ENCODE peak calls at places on chromosomes 6 and 20, in five cellular contexts. G, Q, L, W and X are unnamed samples.

GRCh38 chr6:139927236-139927635 is 552.8 kb upstream of the CITED2 start:
- DNase-seq in G (no peak), Q (no peak), L (no peak), W (peak), X (no peak)

GRCh38 chr6:155913816-155914215 is 458.2 kb upstream of the NOX3 start:
- DNase-seq in G (no peak), Q (no peak), L (no peak), W (no peak), X (no peak)

GRCh38 chr6:46128476-46128875 is 1.3 kb upstream of the ENPP4 start:
- DNase-seq in G (no peak), Q (no peak), L (no peak), W (no peak), X (no peak)

GRCh38 chr6:136897071-136897470 is 25.0 kb upstream of the SLC35D3 start:
- DNase-seq in G (no peak), Q (no peak), L (no peak), W (no peak), X (no peak)

GRCh38 chr20:32557284-32557683 is 27.8 kb downstream of the NOL4L start:
- DNase-seq in G (no peak), Q (no peak), L (no peak), W (no peak), X (no peak)

GRCh38 chr6:123105561-123105960 is 109.5 kb downstream of the CLVS2 start:
- DNase-seq in G (no peak), Q (no peak), L (no peak), W (no peak), X (no peak)

GRCh38 chr20:11958852-11959251 is 41.2 kb downstream of the BTBD3 start:
- DNase-seq in G (no peak), Q (no peak), L (no peak), W (no peak), X (no peak)

GRCh38 chr20:36856691-36857635 is 19.0 kb upstream of the TLDC2 start:
- DNase-seq in G (no peak), Q (no peak), L (no peak), W (no peak), X (no peak)

GRCh38 chr6:107600936-107601335 is 111.0 kb downstream of the SOBP start:
- DNase-seq in G (no peak), Q (no peak), L (peak), W (no peak), X (no peak)

GRCh38 chr20:37327748-37328147 is 18.2 kb upstream of the SRC start:
- DNase-seq in G (no peak), Q (no peak), L (no peak), W (no peak), X (no peak)

GRCh38 chr6:35583893-35584688 is 71.4 kb upstream of the TULP1 start:
- DNase-seq in G (peak), Q (peak), L (peak), W (peak), X (peak)

GRCh38 chr6:33075208-33075567 is 602 bp upstream of the HLA-DPB1 start:
- DNase-seq in G (no peak), Q (peak), L (no peak), W (no peak), X (no peak)

GRCh38 chr20:60108397-60108796 is 150.2 kb downstream of the CDH26 start:
- DNase-seq in G (no peak), Q (no peak), L (no peak), W (no peak), X (no peak)

GRCh38 chr6:109579361-109579760 is 96.3 kb upstream of the ZBTB24 start:
- DNase-seq in G (no peak), Q (peak), L (no peak), W (no peak), X (no peak)

GRCh38 chr6:37516076-37516919 is 16.6 kb upstream of the CCDC167 start:
- DNase-seq in G (no peak), Q (peak), L (peak), W (no peak), X (no peak)

GRCh38 chr20:59063358-59064213 is 21.0 kb upstream of the PRELID3B start:
- DNase-seq in G (no peak), Q (no peak), L (no peak), W (no peak), X (peak)

GRCh38 chr6:28488916-28489365 is 26.7 kb downstream of the GPX6 start:
- DNase-seq in G (peak), Q (peak), L (peak), W (peak), X (peak)

GRCh38 chr6:149854532-149854931 is 9.6 kb downstream of the LRP11 start:
- DNase-seq in G (no peak), Q (no peak), L (no peak), W (no peak), X (no peak)

GRCh38 chr6:156948807-156949206 is 171.6 kb downstream of the ARID1B start:
- DNase-seq in G (no peak), Q (no peak), L (no peak), W (no peak), X (peak)

GRCh38 chr20:37688093-37688492 is 5.7 kb upstream of the CTNNBL1 start:
- DNase-seq in G (no peak), Q (no peak), L (no peak), W (no peak), X (no peak)

GRCh38 chr20:57785061-57785460 is 75.2 kb upstream of the PMEPA1 start:
- DNase-seq in G (no peak), Q (no peak), L (no peak), W (no peak), X (no peak)

GRCh38 chr6:36364669-36365479 is 22.6 kb downstream of the ETV7 start:
- DNase-seq in G (no peak), Q (no peak), L (no peak), W (no peak), X (no peak)

GRCh38 chr20:10280016-10280908 is 61.6 kb downstream of the SNAP25 start:
- DNase-seq in G (no peak), Q (no peak), L (no peak), W (no peak), X (no peak)

DNA sequence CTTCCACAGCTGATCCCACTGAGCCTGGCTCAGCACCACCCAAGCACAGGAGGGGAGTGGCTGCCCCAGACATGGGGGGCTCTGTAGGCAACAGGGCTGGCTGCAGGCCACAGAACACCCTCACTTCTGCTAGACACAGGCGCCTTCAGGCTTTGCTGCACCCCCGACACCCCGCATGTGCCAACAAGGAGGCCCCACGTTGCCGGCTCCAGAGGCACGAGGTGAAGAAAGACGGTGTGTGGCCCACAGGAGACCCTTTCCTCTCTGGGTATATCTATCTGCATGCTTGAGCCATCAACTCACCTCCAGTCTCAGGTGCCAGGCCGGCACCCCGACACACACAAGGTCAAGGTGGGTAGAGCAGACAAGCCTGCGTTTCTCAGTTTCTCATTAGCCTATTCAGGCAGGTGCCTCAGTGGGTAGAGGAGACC is 158.3 kb downstream of the DLL1 start:
- DNase-seq in G (no peak), Q (no peak), L (no peak), W (no peak), X (no peak)
- TF ChIP-seq ZNF274 in G (no peak), Q (no peak), L (no peak), W (no peak), X (no peak)

GRCh38 chr20:53578492-53579222 is 15.0 kb downstream of the ZNF217 start:
- DNase-seq in G (no peak), Q (peak), L (peak), W (peak), X (peak)
- TF ChIP-seq ZNF274 in G (no peak), Q (no peak), L (no peak), W (no peak), X (no peak)

GRCh38 chr6:84258268-84258667 is 30.8 kb upstream of the CEP162 start:
- DNase-seq in G (no peak), Q (no peak), L (no peak), W (no peak), X (no peak)

GRCh38 chr6:84263557-84263956 is 36.1 kb upstream of the CEP162 start:
- DNase-seq in G (no peak), Q (no peak), L (peak), W (no peak), X (no peak)

GRCh38 chr6:84258866-84259265 is 31.4 kb upstream of the CEP162 start:
- DNase-seq in G (no peak), Q (no peak), L (no peak), W (no peak), X (no peak)

GRCh38 chr6:84260926-84261325 is 33.5 kb upstream of the CEP162 start:
- DNase-seq in G (no peak), Q (no peak), L (no peak), W (no peak), X (no peak)

DNA sequence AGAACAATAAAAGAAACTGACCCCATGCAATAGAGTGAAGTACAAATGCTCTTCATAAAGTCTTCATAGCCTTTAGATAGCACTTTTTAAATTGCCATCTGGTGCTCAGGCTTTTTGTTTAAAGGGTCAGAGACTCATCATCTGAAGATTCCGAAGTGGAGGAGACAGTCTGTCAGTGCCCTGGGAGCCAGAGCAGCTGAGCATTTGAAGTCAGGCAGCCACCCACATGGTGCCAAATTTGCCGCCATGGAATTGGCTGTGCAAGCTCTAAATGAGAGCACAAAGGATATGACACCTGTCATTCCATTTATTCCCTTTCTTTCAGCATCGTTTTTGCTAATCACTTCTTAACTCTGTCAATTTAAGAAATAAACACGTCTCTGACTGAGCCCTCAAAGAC is 32.7 kb upstream of the CEP162 start:
- DNase-seq in G (no peak), Q (no peak), L (no peak), W (no peak), X (no peak)
- TF ChIP-seq ZNF274 in G (no peak), Q (no peak), L (no peak), W (no peak), X (no peak)

GRCh38 chr6:10458287-10458686 is 43.4 kb upstream of the TFAP2A start:
- DNase-seq in G (no peak), Q (no peak), L (no peak), W (no peak), X (no peak)

GRCh38 chr6:10449751-10450150 is 34.9 kb upstream of the TFAP2A start:
- DNase-seq in G (no peak), Q (no peak), L (no peak), W (no peak), X (no peak)

GRCh38 chr6:10451828-10452509 is 37.1 kb upstream of the TFAP2A start:
- DNase-seq in G (no peak), Q (no peak), L (no peak), W (no peak), X (peak)

GRCh38 chr6:10451394-10451793 is 36.5 kb upstream of the TFAP2A start:
- DNase-seq in G (no peak), Q (no peak), L (no peak), W (no peak), X (no peak)

DNA sequence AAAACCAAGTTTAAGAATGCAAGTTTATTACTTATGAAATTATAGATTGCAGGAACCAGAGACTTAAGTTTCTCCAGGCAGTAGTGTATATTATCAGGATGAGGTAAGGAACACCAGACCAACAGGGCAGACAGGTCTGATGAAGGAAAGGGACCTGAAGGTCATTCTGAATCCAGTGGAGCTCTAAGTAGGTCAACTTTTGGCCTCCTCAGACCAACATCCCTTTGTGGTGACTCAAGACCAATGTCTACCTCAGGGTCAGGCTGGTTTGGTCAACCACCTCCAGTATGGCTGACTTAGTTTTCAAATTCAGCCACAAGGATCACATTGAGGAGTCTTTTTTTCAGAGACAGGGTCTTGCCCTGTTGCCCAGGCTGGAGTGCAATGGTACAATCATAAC is 38.7 kb upstream of the TFAP2A start:
- DNase-seq in G (no peak), Q (no peak), L (no peak), W (no peak), X (no peak)
- TF ChIP-seq ZNF274 in G (no peak), Q (no peak), L (no peak), W (no peak), X (no peak)

GRCh38 chr6:167143041-167143440 is 14.7 kb downstream of the GPR31 start:
- DNase-seq in G (no peak), Q (no peak), L (no peak), W (no peak), X (no peak)

GRCh38 chr6:167145468-167145867 is 12.3 kb downstream of the GPR31 start:
- DNase-seq in G (no peak), Q (no peak), L (no peak), W (no peak), X (no peak)

GRCh38 chr6:167148997-167149396 is 8.8 kb downstream of the GPR31 start:
- DNase-seq in G (no peak), Q (no peak), L (no peak), W (no peak), X (no peak)

GRCh38 chr6:167146977-167147376 is 10.8 kb downstream of the GPR31 start:
- DNase-seq in G (peak), Q (no peak), L (no peak), W (no peak), X (no peak)

GRCh38 chr6:167146173-167146572 is 11.6 kb downstream of the GPR31 start:
- DNase-seq in G (no peak), Q (no peak), L (no peak), W (no peak), X (no peak)
- TF ChIP-seq ZNF274 in G (no peak), Q (no peak), L (no peak), W (no peak), X (no peak)

GRCh38 chr6:34233867-34234266 is 2.8 kb upstream of the HMGA1 start:
- DNase-seq in G (no peak), Q (no peak), L (no peak), W (no peak), X (no peak)
- TF ChIP-seq ZNF274 in G (no peak), Q (no peak), L (no peak), W (no peak), X (no peak)

GRCh38 chr6:98027898-98028297 is 744.9 kb upstream of the MMS22L start:
- DNase-seq in G (no peak), Q (no peak), L (no peak), W (no peak), X (no peak)
- TF ChIP-seq ZNF274 in G (no peak), Q (no peak), L (no peak), W (no peak), X (no peak)

DNA sequence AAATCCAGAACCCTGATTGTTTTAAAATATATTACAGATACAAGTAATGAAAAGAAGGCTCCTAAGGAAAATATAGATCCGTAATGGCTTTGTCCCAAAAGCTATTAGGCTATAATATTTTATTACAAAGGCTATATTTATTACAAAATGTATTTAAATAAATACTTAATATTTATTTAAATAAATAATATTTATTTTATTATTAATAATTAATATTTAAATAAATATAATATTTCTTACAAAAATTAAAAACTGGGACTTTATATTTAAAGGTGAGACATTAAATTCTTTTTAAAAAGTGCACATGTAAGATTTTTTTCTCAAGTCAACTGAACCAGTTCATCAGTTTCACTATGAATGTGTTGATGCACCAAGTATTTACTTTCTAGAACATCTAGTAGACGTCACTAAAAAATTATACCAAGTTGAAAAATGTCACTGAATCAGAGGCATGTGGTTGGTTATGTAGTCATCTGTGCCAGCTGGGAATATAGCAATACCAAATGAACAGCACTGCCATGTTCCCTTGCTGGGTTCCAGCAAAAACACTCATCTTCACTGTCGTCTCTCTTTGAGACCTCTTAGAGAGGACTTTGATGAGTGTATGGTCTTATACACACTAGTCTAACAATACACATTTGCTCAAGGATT is 278.9 kb downstream of the ESR1 start:
- DNase-seq in G (no peak), Q (no peak), L (no peak), W (no peak), X (no peak)
- TF ChIP-seq ZNF274 in G (no peak), Q (no peak), L (no peak), W (no peak), X (no peak)

GRCh38 chr20:15799871-15800270 is 773.4 kb downstream of the KIF16B start:
- DNase-seq in G (no peak), Q (no peak), L (no peak), W (no peak), X (no peak)
- TF ChIP-seq ZNF274 in G (no peak), Q (no peak), L (no peak), W (no peak), X (no peak)